ENCODE peak calls at places on chromosomes 12 and 14, in eight cellular contexts. One of them, this sample, is unnamed.

GRCh38 chr12:79347852-79348251 is 342.9 kb downstream of the PAWR start:
- DNase-seq in GM20000: no peak
- DNase-seq in lower lobe of right lung: no peak
- DNase-seq in OCI-LY7: no peak
- DNase-seq in AG10803: no peak
- DNase-seq in neural progenitor cell: no peak
- DNase-seq in heart right ventricle: no peak
- DNase-seq in HFF-Myc: no peak
- DNase-seq in this sample: no peak

GRCh38 chr12:14410841-14411569 is 45.5 kb downstream of the ATF7IP start:
- DNase-seq in GM20000: no peak
- DNase-seq in lower lobe of right lung: no peak
- DNase-seq in OCI-LY7: no peak
- DNase-seq in AG10803: peak
- DNase-seq in neural progenitor cell: no peak
- DNase-seq in heart right ventricle: no peak
- DNase-seq in HFF-Myc: no peak
- DNase-seq in this sample: no peak

GRCh38 chr12:10365716-10366433 is 24.0 kb downstream of the KLRK1 start:
- DNase-seq in GM20000: no peak
- DNase-seq in lower lobe of right lung: no peak
- DNase-seq in OCI-LY7: no peak
- DNase-seq in AG10803: peak
- DNase-seq in neural progenitor cell: peak
- DNase-seq in heart right ventricle: no peak
- DNase-seq in HFF-Myc: no peak
- DNase-seq in this sample: no peak

GRCh38 chr12:1583421-1584078 is 10.8 kb downstream of the FBXL14 start:
- DNase-seq in GM20000: peak
- DNase-seq in lower lobe of right lung: no peak
- DNase-seq in OCI-LY7: peak
- DNase-seq in AG10803: peak
- DNase-seq in neural progenitor cell: peak
- DNase-seq in heart right ventricle: peak
- DNase-seq in HFF-Myc: peak
- DNase-seq in this sample: peak

GRCh38 chr12:19198272-19198671 is 68.7 kb downstream of the PLEKHA5 start:
- DNase-seq in GM20000: no peak
- DNase-seq in lower lobe of right lung: no peak
- DNase-seq in OCI-LY7: no peak
- DNase-seq in AG10803: peak
- DNase-seq in neural progenitor cell: no peak
- DNase-seq in heart right ventricle: no peak
- DNase-seq in HFF-Myc: no peak
- DNase-seq in this sample: no peak

GRCh38 chr14:32010561-32011188 is 66.4 kb upstream of the ARHGAP5 start:
- DNase-seq in GM20000: no peak
- DNase-seq in lower lobe of right lung: no peak
- DNase-seq in OCI-LY7: no peak
- DNase-seq in AG10803: peak
- DNase-seq in neural progenitor cell: no peak
- DNase-seq in heart right ventricle: no peak
- DNase-seq in HFF-Myc: peak
- DNase-seq in this sample: no peak

GRCh38 chr14:55240526-55241178 is 30.6 kb upstream of the FBXO34 start:
- DNase-seq in GM20000: no peak
- DNase-seq in lower lobe of right lung: no peak
- DNase-seq in OCI-LY7: no peak
- DNase-seq in AG10803: peak
- DNase-seq in neural progenitor cell: peak
- DNase-seq in heart right ventricle: no peak
- DNase-seq in HFF-Myc: no peak
- DNase-seq in this sample: no peak

GRCh38 chr12:19739195-19739776 is 300.0 kb downstream of the AEBP2 start:
- DNase-seq in GM20000: peak
- DNase-seq in lower lobe of right lung: no peak
- DNase-seq in OCI-LY7: peak
- DNase-seq in AG10803: peak
- DNase-seq in neural progenitor cell: peak
- DNase-seq in heart right ventricle: peak
- DNase-seq in HFF-Myc: peak
- DNase-seq in this sample: peak

GRCh38 chr12:121202407-121203355 is 7.2 kb upstream of the P2RX4 start:
- DNase-seq in GM20000: no peak
- DNase-seq in lower lobe of right lung: no peak
- DNase-seq in OCI-LY7: no peak
- DNase-seq in AG10803: no peak
- DNase-seq in neural progenitor cell: no peak
- DNase-seq in heart right ventricle: no peak
- DNase-seq in HFF-Myc: no peak
- DNase-seq in this sample: no peak

GRCh38 chr14:94036328-94037167 is 10.4 kb downstream of the OTUB2 start:
- DNase-seq in GM20000: peak
- DNase-seq in lower lobe of right lung: peak
- DNase-seq in OCI-LY7: peak
- DNase-seq in AG10803: peak
- DNase-seq in neural progenitor cell: peak
- DNase-seq in heart right ventricle: peak
- DNase-seq in HFF-Myc: peak
- DNase-seq in this sample: peak

GRCh38 chr14:72651081-72651480 is 242.8 kb downstream of the DPF3 start:
- DNase-seq in GM20000: no peak
- DNase-seq in lower lobe of right lung: no peak
- DNase-seq in OCI-LY7: no peak
- DNase-seq in AG10803: peak
- DNase-seq in neural progenitor cell: no peak
- DNase-seq in heart right ventricle: no peak
- DNase-seq in HFF-Myc: no peak
- DNase-seq in this sample: no peak

GRCh38 chr14:68612049-68612448 is 180.8 kb downstream of the ZFP36L1 start:
- DNase-seq in GM20000: no peak
- DNase-seq in lower lobe of right lung: no peak
- DNase-seq in OCI-LY7: no peak
- DNase-seq in AG10803: peak
- DNase-seq in neural progenitor cell: no peak
- DNase-seq in heart right ventricle: peak
- DNase-seq in HFF-Myc: no peak
- DNase-seq in this sample: no peak

GRCh38 chr14:56754966-56755365 is 55.3 kb downstream of the OTX2 start:
- DNase-seq in GM20000: no peak
- DNase-seq in lower lobe of right lung: no peak
- DNase-seq in OCI-LY7: no peak
- DNase-seq in AG10803: no peak
- DNase-seq in neural progenitor cell: no peak
- DNase-seq in heart right ventricle: no peak
- DNase-seq in HFF-Myc: no peak
- DNase-seq in this sample: no peak

GRCh38 chr14:71399057-71399487 is 491.8 kb downstream of the PCNX1 start:
- DNase-seq in GM20000: peak
- DNase-seq in lower lobe of right lung: no peak
- DNase-seq in OCI-LY7: peak
- DNase-seq in AG10803: no peak
- DNase-seq in neural progenitor cell: no peak
- DNase-seq in heart right ventricle: no peak
- DNase-seq in HFF-Myc: no peak
- DNase-seq in this sample: peak

GRCh38 chr12:42756841-42757661 is 167.5 kb upstream of the PRICKLE1 start:
- DNase-seq in GM20000: no peak
- DNase-seq in lower lobe of right lung: no peak
- DNase-seq in OCI-LY7: no peak
- DNase-seq in AG10803: peak
- DNase-seq in neural progenitor cell: peak
- DNase-seq in heart right ventricle: no peak
- DNase-seq in HFF-Myc: no peak
- DNase-seq in this sample: no peak

DNA sequence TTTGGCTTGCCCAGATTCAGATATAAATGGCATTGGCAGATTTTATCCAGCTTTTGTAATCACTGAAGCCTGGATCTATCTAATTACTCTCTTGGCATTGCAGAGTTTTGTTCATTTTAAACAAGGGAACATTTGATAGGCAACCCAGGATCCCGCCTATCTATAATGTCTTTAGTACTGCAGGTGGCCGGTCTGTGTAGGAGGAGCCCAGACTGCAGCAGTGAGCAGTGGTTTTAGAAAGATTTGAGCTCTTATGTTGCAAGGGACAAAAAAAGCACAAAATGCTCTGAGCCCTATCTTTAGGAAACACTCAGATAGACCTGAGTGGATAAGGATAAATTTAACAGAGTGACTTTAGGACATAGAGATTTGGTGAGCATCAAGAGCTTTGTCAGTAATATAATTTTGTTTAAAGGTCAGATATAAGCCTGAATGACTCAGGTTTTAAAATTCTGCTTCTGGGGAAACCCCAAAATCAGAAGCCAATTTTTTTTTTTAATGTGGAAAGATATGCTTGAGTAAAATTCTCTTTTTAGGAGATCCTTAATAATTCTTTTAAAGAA is 165.4 kb downstream of the SLC5A8 start:
- DNase-seq in GM20000: no peak
- DNase-seq in lower lobe of right lung: no peak
- DNase-seq in OCI-LY7: no peak
- DNase-seq in AG10803: no peak
- DNase-seq in neural progenitor cell: no peak
- DNase-seq in heart right ventricle: no peak
- DNase-seq in HFF-Myc: no peak
- DNase-seq in this sample: no peak
- TF ChIP-seq CTCF in GM20000: no peak
- TF ChIP-seq CTCF in lower lobe of right lung: no peak
- TF ChIP-seq CTCF in OCI-LY7: no peak
- TF ChIP-seq CTCF in AG10803: no peak
- TF ChIP-seq CTCF in neural progenitor cell: no peak
- TF ChIP-seq CTCF in heart right ventricle: no peak
- TF ChIP-seq CTCF in HFF-Myc: no peak
- TF ChIP-seq CTCF in this sample: no peak

GRCh38 chr14:22131749-22132476 is 457.1 kb downstream of the DAD1 start:
- DNase-seq in GM20000: no peak
- DNase-seq in lower lobe of right lung: no peak
- DNase-seq in OCI-LY7: peak
- DNase-seq in AG10803: no peak
- DNase-seq in neural progenitor cell: peak
- DNase-seq in heart right ventricle: no peak
- DNase-seq in HFF-Myc: no peak
- DNase-seq in this sample: no peak
- TF ChIP-seq CTCF in GM20000: peak
- TF ChIP-seq CTCF in lower lobe of right lung: peak
- TF ChIP-seq CTCF in OCI-LY7: peak
- TF ChIP-seq CTCF in AG10803: peak
- TF ChIP-seq CTCF in neural progenitor cell: peak
- TF ChIP-seq CTCF in heart right ventricle: peak
- TF ChIP-seq CTCF in HFF-Myc: peak
- TF ChIP-seq CTCF in this sample: no peak

GRCh38 chr14:40100544-40101196 is 668.4 kb upstream of the FBXO33 start:
- DNase-seq in GM20000: no peak
- DNase-seq in lower lobe of right lung: no peak
- DNase-seq in OCI-LY7: no peak
- DNase-seq in AG10803: no peak
- DNase-seq in neural progenitor cell: no peak
- DNase-seq in heart right ventricle: no peak
- DNase-seq in HFF-Myc: no peak
- DNase-seq in this sample: no peak

GRCh38 chr14:40099316-40099715 is 667.1 kb upstream of the FBXO33 start:
- DNase-seq in GM20000: no peak
- DNase-seq in lower lobe of right lung: no peak
- DNase-seq in OCI-LY7: no peak
- DNase-seq in AG10803: no peak
- DNase-seq in neural progenitor cell: no peak
- DNase-seq in heart right ventricle: no peak
- DNase-seq in HFF-Myc: no peak
- DNase-seq in this sample: no peak

GRCh38 chr14:40093800-40094199 is 661.6 kb upstream of the FBXO33 start:
- DNase-seq in GM20000: no peak
- DNase-seq in lower lobe of right lung: no peak
- DNase-seq in OCI-LY7: no peak
- DNase-seq in AG10803: no peak
- DNase-seq in neural progenitor cell: no peak
- DNase-seq in heart right ventricle: no peak
- DNase-seq in HFF-Myc: no peak
- DNase-seq in this sample: no peak

GRCh38 chr14:40098468-40098867 is 666.2 kb upstream of the FBXO33 start:
- DNase-seq in GM20000: no peak
- DNase-seq in lower lobe of right lung: no peak
- DNase-seq in OCI-LY7: no peak
- DNase-seq in AG10803: no peak
- DNase-seq in neural progenitor cell: no peak
- DNase-seq in heart right ventricle: no peak
- DNase-seq in HFF-Myc: no peak
- DNase-seq in this sample: no peak

DNA sequence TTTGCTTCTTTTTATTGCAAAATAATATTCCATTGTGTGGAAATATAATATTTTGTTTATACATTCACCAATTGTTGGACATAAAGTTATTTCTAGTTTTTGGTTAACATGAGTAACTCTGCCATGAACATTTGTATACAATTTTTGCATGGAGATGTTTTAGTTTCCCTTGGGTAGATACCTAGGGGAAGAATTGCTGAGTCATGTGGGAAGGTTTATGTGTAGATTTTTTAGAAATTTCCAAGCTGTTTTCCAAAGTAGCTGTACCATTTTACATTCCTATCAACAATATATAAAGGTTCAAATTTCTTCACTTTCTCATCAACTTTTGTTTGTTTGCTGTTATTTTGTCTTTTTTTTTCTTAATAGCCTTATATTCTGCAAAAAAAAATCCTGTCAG is 664.7 kb upstream of the FBXO33 start:
- DNase-seq in GM20000: no peak
- DNase-seq in lower lobe of right lung: no peak
- DNase-seq in OCI-LY7: no peak
- DNase-seq in AG10803: no peak
- DNase-seq in neural progenitor cell: no peak
- DNase-seq in heart right ventricle: no peak
- DNase-seq in HFF-Myc: no peak
- DNase-seq in this sample: no peak
- TF ChIP-seq CTCF in GM20000: no peak
- TF ChIP-seq CTCF in lower lobe of right lung: no peak
- TF ChIP-seq CTCF in OCI-LY7: no peak
- TF ChIP-seq CTCF in AG10803: no peak
- TF ChIP-seq CTCF in neural progenitor cell: no peak
- TF ChIP-seq CTCF in heart right ventricle: no peak
- TF ChIP-seq CTCF in HFF-Myc: no peak
- TF ChIP-seq CTCF in this sample: no peak

DNA sequence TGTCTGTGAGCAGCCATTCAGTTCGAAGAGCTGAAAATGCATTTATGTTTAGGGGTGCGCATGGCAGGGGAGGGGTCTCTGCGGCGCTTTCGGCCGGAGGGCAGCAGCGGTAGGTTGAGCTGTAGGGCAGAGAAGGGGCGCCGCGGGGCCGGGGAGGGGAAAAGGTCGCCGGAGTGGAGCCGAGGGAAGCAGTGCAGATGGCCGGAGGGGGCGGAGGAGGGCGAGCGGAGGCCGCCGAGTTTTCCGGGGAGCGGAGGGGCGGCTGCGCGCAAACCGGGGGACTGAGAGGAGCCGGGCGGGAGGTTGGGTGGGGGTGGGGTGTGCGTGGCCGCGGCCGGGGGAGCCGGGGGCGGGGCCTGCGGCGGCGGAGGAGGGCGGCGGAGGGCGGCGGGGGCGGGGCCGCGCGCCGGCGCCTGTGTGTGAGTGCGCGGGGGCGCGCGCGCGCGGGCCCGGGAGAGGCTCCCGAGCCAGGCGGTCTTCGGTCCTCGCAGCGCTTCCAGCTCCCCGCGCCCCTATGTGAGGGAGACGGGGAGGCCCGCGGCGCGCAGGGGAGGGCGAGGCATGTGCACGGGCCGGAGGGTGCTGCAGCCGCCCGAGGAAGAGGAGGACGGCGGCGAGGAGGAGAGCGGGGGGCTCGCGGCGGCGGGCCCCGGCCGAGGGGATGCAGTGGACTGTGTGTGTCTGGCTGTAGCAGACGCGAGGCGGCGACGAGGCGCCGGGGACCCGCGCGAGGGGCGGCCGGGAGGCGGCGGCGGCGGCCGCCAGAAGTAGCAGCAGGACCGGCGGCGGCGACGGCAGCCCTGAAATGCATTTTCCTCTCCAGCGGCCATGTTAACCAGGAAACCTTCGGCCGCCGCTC is at the start of gene DYRK2:
- DNase-seq in GM20000: peak
- DNase-seq in lower lobe of right lung: peak
- DNase-seq in OCI-LY7: peak
- DNase-seq in AG10803: peak
- DNase-seq in neural progenitor cell: peak
- DNase-seq in heart right ventricle: peak
- DNase-seq in HFF-Myc: no peak
- DNase-seq in this sample: peak
- TF ChIP-seq CTCF in GM20000: no peak
- TF ChIP-seq CTCF in lower lobe of right lung: no peak
- TF ChIP-seq CTCF in OCI-LY7: peak
- TF ChIP-seq CTCF in AG10803: no peak
- TF ChIP-seq CTCF in neural progenitor cell: no peak
- TF ChIP-seq CTCF in heart right ventricle: peak
- TF ChIP-seq CTCF in HFF-Myc: no peak
- TF ChIP-seq CTCF in this sample: peak